ENCODE peak calls at places on chromosomes 13 and 19, in ten cellular contexts. O, N, A, R, Z, G, D, S, X and K are unnamed samples.

GRCh38 chr19:21143846-21144245 is 2.0 kb downstream of the ZNF431 start:
- DNase-seq in D (no peak), G (no peak), A (no peak), N (no peak), X (no peak), Z (no peak), O (no peak), S (no peak), R (peak), K (no peak)

GRCh38 chr13:43061496-43062280 is 38.3 kb downstream of the DNAJC15 start:
- DNase-seq in G (no peak), D (no peak), N (no peak), Z (no peak), O (no peak), X (no peak), R (peak), A (no peak), S (no peak), K (no peak)

GRCh38 chr19:3055741-3056453 is 6.4 kb downstream of the TLE5 start:
- DNase-seq in S (no peak), O (no peak), R (no peak), G (peak), Z (peak), N (peak), D (no peak), X (no peak), A (no peak), K (no peak)

GRCh38 chr19:58409010-58409790 is 751 bp downstream of the ZNF584 start:
- DNase-seq in R (peak), N (no peak), X (no peak), G (peak), Z (peak), D (no peak), A (peak), O (no peak), S (no peak), K (no peak)

GRCh38 chr13:22047082-22047784 is 376.4 kb downstream of the FGF9 start:
- DNase-seq in O (no peak), R (no peak), X (no peak), N (no peak), D (no peak), S (no peak), G (no peak), Z (no peak), A (peak), K (no peak)

GRCh38 chr19:44003461-44004134 is 841 bp downstream of the ZNF230 start:
- DNase-seq in G (peak), Z (peak), O (no peak), N (no peak), R (no peak), X (no peak), S (no peak), D (peak), A (no peak), K (no peak)

GRCh38 chr13:29537736-29538624 is 57.5 kb downstream of the SLC7A1 start:
- DNase-seq in G (no peak), Z (no peak), O (no peak), A (no peak), S (no peak), R (no peak), N (no peak), X (no peak), D (no peak), K (no peak)

GRCh38 chr19:29785955-29786589 is 25.7 kb upstream of the CCNE1 start:
- DNase-seq in R (peak), D (peak), G (no peak), S (no peak), Z (no peak), X (no peak), A (no peak), N (no peak), O (no peak), K (no peak)

GRCh38 chr13:113066746-113067145 is 38.8 kb upstream of the F7 start:
- DNase-seq in O (no peak), D (no peak), N (no peak), X (no peak), Z (no peak), S (no peak), A (no peak), G (no peak), R (no peak), K (no peak)

GRCh38 chr13:85590231-85590931 is 208.8 kb downstream of the SLITRK6 start:
- DNase-seq in A (no peak), R (no peak), N (no peak), Z (no peak), S (no peak), G (no peak), D (no peak), O (no peak), X (no peak), K (no peak)